ENCODE peak calls at places on chromosomes 11 and 22, in eight cellular contexts. Q is HFFc6; R is endodermal cell; W is stimulated activated CD4-positive, alpha-beta T cell treated with anti-CD3 and anti-CD28 coated beads, TNF-alpha, amount 100 ng/mL, for 24 hours; T is activated CD4-positive, CD25-positive, alpha-beta regulatory T cell; Z is heart right ventricle; O is H7; I is stimulated activated CD8-positive, alpha-beta memory T cell treated with anti-CD3 and anti-CD28 coated beads, Interleukin-12 subunit alpha, Interleukin-12 subunit beta, amount 100 ng/mL, for 1 hour. E is an unnamed sample.
A peak's percentile ranks its signal among the peaks of the same experiment; 100 is the strongest.

GRCh38 chr22:31295831-31296230 is 3.5 kb upstream of the PIK3IP1 start:
- DNase-seq in T (no peak), Z (no peak), W (no peak), R (no peak), Q (peak; percentile 22), O (no peak), I (no peak), E (peak; percentile 32)

GRCh38 chr11:22558638-22559037 is 67.0 kb downstream of the FANCF start:
- DNase-seq in O (no peak), T (no peak), R (no peak), I (no peak), W (no peak), Z (no peak), Q (no peak), E (no peak)

GRCh38 chr11:61613711-61614254 is 32.9 kb upstream of the SYT7 start:
- DNase-seq in Q (no peak), I (no peak), W (no peak), Z (no peak), R (no peak), O (no peak), T (no peak), E (no peak)

GRCh38 chr11:58998480-58999290 is 59.4 kb downstream of the GLYATL1 start:
- DNase-seq in Q (no peak), W (no peak), I (no peak), O (no peak), Z (no peak), R (no peak), T (no peak), E (no peak)

GRCh38 chr11:47571895-47572294 is 6.5 kb downstream of the PTPMT1 start:
- DNase-seq in Q (peak; percentile 77), O (no peak), W (no peak), Z (no peak), T (no peak), I (no peak), R (no peak), E (peak; percentile 48)

GRCh38 chr11:85485902-85486301 is 141.2 kb downstream of the DLG2 start:
- DNase-seq in I (no peak), T (no peak), Z (no peak), Q (no peak), O (no peak), W (no peak), R (no peak), E (no peak)

GRCh38 chr22:31637375-31637937 is 24.6 kb downstream of the PISD start:
- DNase-seq in Z (no peak), Q (no peak), W (no peak), O (peak; percentile 36), T (no peak), I (no peak), R (peak; percentile 59), E (no peak)

GRCh38 chr22:43988116-43988817 is 33.0 kb downstream of the SAMM50 start:
- DNase-seq in R (no peak), O (no peak), T (no peak), Q (no peak), Z (no peak), I (no peak), W (no peak), E (no peak)

GRCh38 chr11:19828382-19829108 is 115.9 kb downstream of the NAV2 start:
- DNase-seq in R (peak; percentile 29), O (no peak), T (no peak), Z (no peak), I (no peak), W (no peak), Q (no peak), E (no peak)

GRCh38 chr11:75480890-75481190 is 44.9 kb downstream of the GDPD5 start:
- DNase-seq in T (no peak), O (no peak), Q (no peak), Z (no peak), R (no peak), W (no peak), I (no peak), E (no peak)

GRCh38 chr11:35272391-35272821 is 133.4 kb downstream of the CD44 start:
- DNase-seq in R (no peak), I (peak; percentile 15), O (no peak), T (no peak), Q (no peak), Z (no peak), W (peak; percentile 33), E (no peak)

GRCh38 chr11:32562839-32563599 is 20.6 kb upstream of the EIF3M start:
- DNase-seq in Z (no peak), W (no peak), Q (no peak), I (no peak), R (no peak), O (no peak), T (no peak), E (no peak)

GRCh38 chr22:49415219-49415951 is 412.3 kb downstream of the BRD1 start:
- DNase-seq in W (no peak), I (no peak), Z (no peak), R (peak; percentile 46), O (peak; percentile 61), Q (no peak), T (no peak), E (no peak)

GRCh38 chr22:19361501-19362103 is 69.9 kb downstream of the HIRA start:
- DNase-seq in T (no peak), R (no peak), Q (no peak), I (no peak), W (no peak), O (no peak), Z (no peak), E (no peak)

GRCh38 chr11:113082501-113082900 is 121.3 kb downstream of the NCAM1 start:
- DNase-seq in W (no peak), Z (no peak), T (no peak), R (no peak), O (no peak), Q (no peak), I (no peak), E (no peak)

GRCh38 chr22:49460662-49461371 is 366.9 kb downstream of the BRD1 start:
- DNase-seq in Z (no peak), T (no peak), I (no peak), W (no peak), Q (no peak), O (no peak), R (no peak), E (no peak)

GRCh38 chr11:122491486-122491885 is 164.0 kb upstream of the UBASH3B start:
- DNase-seq in O (no peak), W (no peak), I (no peak), T (no peak), R (no peak), Q (peak; percentile 5), Z (peak; percentile 37), E (no peak)

GRCh38 chr22:46893281-46894020 is 131.0 kb downstream of the TBC1D22A start:
- DNase-seq in R (peak; percentile 24), Z (no peak), I (no peak), Q (no peak), W (no peak), T (no peak), O (no peak), E (no peak)

GRCh38 chr11:111167666-111168065 is 77.9 kb upstream of the POU2AF2 start:
- DNase-seq in R (no peak), W (no peak), Z (no peak), Q (no peak), O (no peak), I (no peak), T (no peak), E (no peak)

GRCh38 chr11:67406969-67407699 is 3.3 kb downstream of the TBC1D10C start:
- DNase-seq in R (no peak), I (no peak), Q (no peak), Z (no peak), W (no peak), O (no peak), T (no peak), E (no peak)

GRCh38 chr22:45090364-45090960 is 73.3 kb upstream of the NUP50 start:
- DNase-seq in O (peak; percentile 69), Q (peak; percentile 52), Z (no peak), W (no peak), T (no peak), R (peak; percentile 90), I (no peak), E (no peak)

GRCh38 chr11:123654566-123655081 is at the start of gene SCN3B:
- DNase-seq in Z (peak; percentile 73), W (no peak), I (no peak), O (peak; percentile 97), T (no peak), Q (no peak), R (peak; percentile 95), E (peak; percentile 13)

GRCh38 chr22:47450876-47451475 is 688.5 kb downstream of the TBC1D22A start:
- DNase-seq in T (no peak), I (no peak), O (no peak), R (no peak), Z (no peak), Q (no peak), W (no peak), E (no peak)

GRCh38 chr11:76664578-76665061 is 5.9 kb downstream of the LRRC32 start:
- DNase-seq in W (no peak), Z (no peak), T (no peak), I (no peak), Q (no peak), O (no peak), R (peak; percentile 46), E (no peak)

GRCh38 chr11:112856591-112856990 is 104.6 kb upstream of the NCAM1 start:
- DNase-seq in W (no peak), I (no peak), R (no peak), T (no peak), O (no peak), Q (no peak), Z (no peak), E (peak; percentile 13)

GRCh38 chr11:14322510-14322909 is 36.5 kb downstream of the RRAS2 start:
- DNase-seq in Z (no peak), R (no peak), W (no peak), Q (no peak), O (no peak), I (no peak), T (no peak), E (no peak)

GRCh38 chr22:28772633-28773460 is at the start of gene CCDC117:
- DNase-seq in O (peak; percentile 96), T (peak; percentile 77), Z (peak; percentile 95), W (peak; percentile 89), R (peak; percentile 97), Q (peak; percentile 87), I (peak; percentile 89), E (peak; percentile 78)

GRCh38 chr22:21674611-21675010 is 8.8 kb downstream of the PPIL2 start:
- DNase-seq in R (no peak), Z (no peak), O (no peak), W (no peak), T (no peak), I (no peak), Q (no peak), E (no peak)

GRCh38 chr22:39431821-39432251 is 25.0 kb upstream of the MGAT3 start:
- DNase-seq in I (no peak), R (no peak), T (no peak), Q (peak; percentile 27), W (no peak), O (no peak), Z (peak; percentile 76), E (peak; percentile 22)

GRCh38 chr22:25896098-25896497 is 154.1 kb downstream of the MYO18B start:
- DNase-seq in T (no peak), I (no peak), W (no peak), R (no peak), Z (no peak), Q (no peak), O (peak; percentile 55), E (no peak)

GRCh38 chr22:40525250-40525884 is 111.2 kb downstream of the MRTFA start:
- DNase-seq in Z (peak; percentile 31), O (no peak), T (peak; percentile 38), W (peak; percentile 51), Q (no peak), R (peak; percentile 77), I (peak; percentile 58), E (no peak)

E was measured in A172.